ENCODE peak calls at places on chromosomes 2 and 18, in six cellular contexts. D is suprapubic skin, P is astrocyte of the hippocampus, Q is GM20000, U is transverse colon, V is H7. W is an unnamed sample.

GRCh38 chr2:169778421-169778820 is 20.2 kb upstream of the SSB start:
- DNase-seq in P (no peak), Q (no peak), D (no peak), U (no peak), V (no peak), W (no peak)

GRCh38 chr2:113834057-113834720 is 55.7 kb upstream of the ACTR3 start:
- DNase-seq in P (no peak), Q (no peak), D (no peak), U (no peak), V (no peak), W (no peak)

GRCh38 chr18:9760641-9761040 is 52.5 kb downstream of the RAB31 start:
- DNase-seq in V (no peak), U (no peak), Q (no peak), D (peak), P (no peak), W (no peak)

GRCh38 chr2:43098065-43098464 is 128.3 kb downstream of the ZFP36L2 start:
- DNase-seq in U (no peak), Q (no peak), V (no peak), P (no peak), D (peak), W (no peak)

GRCh38 chr2:47534179-47534919 is 131.4 kb downstream of the MSH2 start:
- DNase-seq in P (peak), D (no peak), Q (no peak), U (peak), V (peak), W (no peak)

GRCh38 chr2:240931319-240931949 is 25.3 kb downstream of the CROCC2 start:
- DNase-seq in P (no peak), V (peak), D (peak), Q (no peak), U (peak), W (no peak)

GRCh38 chr2:85761512-85761944 is 7.7 kb downstream of the ATOH8 start:
- DNase-seq in U (no peak), P (no peak), Q (no peak), D (no peak), V (no peak), W (no peak)

GRCh38 chr2:187654535-187654934 is 100.3 kb upstream of the TFPI start:
- DNase-seq in U (no peak), P (no peak), V (no peak), Q (no peak), D (no peak), W (no peak)

GRCh38 chr2:101432411-101433181 is 42.3 kb downstream of the RFX8 start:
- DNase-seq in D (peak), U (no peak), V (no peak), Q (no peak), P (peak), W (no peak)

W was measured in T-helper 1 cell.